ENCODE peak calls at places on chromosomes 16 and 17, in nine cellular contexts. One of them, this sample, is unnamed.

GRCh38 chr16:3642397-3643094 is 11.9 kb upstream of the DNASE1 start:
- DNase-seq in NB4: no peak
- DNase-seq in AG10803: no peak
- DNase-seq in kidney: no peak
- DNase-seq in bronchial epithelial cell: peak
- DNase-seq in IMR-90: no peak
- DNase-seq in cardiac muscle cell: peak
- DNase-seq in AG04449: no peak
- DNase-seq in fibroblast of lung: peak
- DNase-seq in this sample: peak

GRCh38 chr17:34006126-34006525 is 249.0 kb upstream of the CCL2 start:
- DNase-seq in fibroblast of lung: no peak
- DNase-seq in kidney: no peak
- DNase-seq in AG04449: no peak
- DNase-seq in NB4: no peak
- DNase-seq in AG10803: no peak
- DNase-seq in cardiac muscle cell: no peak
- DNase-seq in IMR-90: no peak
- DNase-seq in bronchial epithelial cell: no peak
- DNase-seq in this sample: no peak

GRCh38 chr17:75088902-75089417 is 1.2 kb downstream of the SLC16A5 start:
- DNase-seq in AG04449: no peak
- DNase-seq in cardiac muscle cell: no peak
- DNase-seq in kidney: no peak
- DNase-seq in IMR-90: no peak
- DNase-seq in AG10803: peak
- DNase-seq in fibroblast of lung: peak
- DNase-seq in bronchial epithelial cell: peak
- DNase-seq in NB4: peak
- DNase-seq in this sample: no peak

GRCh38 chr16:84340305-84341040 is 27.9 kb upstream of the ATP2C2 start:
- DNase-seq in bronchial epithelial cell: peak
- DNase-seq in cardiac muscle cell: peak
- DNase-seq in kidney: no peak
- DNase-seq in NB4: peak
- DNase-seq in fibroblast of lung: no peak
- DNase-seq in AG10803: no peak
- DNase-seq in IMR-90: no peak
- DNase-seq in AG04449: no peak
- DNase-seq in this sample: peak

GRCh38 chr17:3890893-3891219 is 2.0 kb downstream of the CAMKK1 start:
- DNase-seq in IMR-90: no peak
- DNase-seq in kidney: no peak
- DNase-seq in AG04449: no peak
- DNase-seq in bronchial epithelial cell: no peak
- DNase-seq in AG10803: no peak
- DNase-seq in fibroblast of lung: no peak
- DNase-seq in cardiac muscle cell: no peak
- DNase-seq in NB4: no peak
- DNase-seq in this sample: no peak

GRCh38 chr17:21286066-21286770 is 1.7 kb downstream of the MAP2K3 start:
- DNase-seq in cardiac muscle cell: peak
- DNase-seq in IMR-90: peak
- DNase-seq in kidney: peak
- DNase-seq in AG10803: peak
- DNase-seq in NB4: peak
- DNase-seq in fibroblast of lung: peak
- DNase-seq in bronchial epithelial cell: peak
- DNase-seq in AG04449: peak
- DNase-seq in this sample: peak

GRCh38 chr17:29573558-29573870 is 5.0 kb downstream of the TP53I13 start:
- DNase-seq in kidney: peak
- DNase-seq in NB4: no peak
- DNase-seq in AG04449: no peak
- DNase-seq in bronchial epithelial cell: no peak
- DNase-seq in cardiac muscle cell: no peak
- DNase-seq in AG10803: no peak
- DNase-seq in IMR-90: no peak
- DNase-seq in fibroblast of lung: no peak
- DNase-seq in this sample: no peak

GRCh38 chr17:77745702-77746101 is 212.8 kb upstream of the TNRC6C start:
- DNase-seq in IMR-90: no peak
- DNase-seq in AG10803: no peak
- DNase-seq in cardiac muscle cell: no peak
- DNase-seq in AG04449: no peak
- DNase-seq in bronchial epithelial cell: no peak
- DNase-seq in fibroblast of lung: no peak
- DNase-seq in NB4: no peak
- DNase-seq in kidney: no peak
- DNase-seq in this sample: no peak

GRCh38 chr16:67237396-67238277 is 9.6 kb downstream of the FHOD1 start:
- DNase-seq in bronchial epithelial cell: no peak
- DNase-seq in fibroblast of lung: no peak
- DNase-seq in IMR-90: no peak
- DNase-seq in AG10803: no peak
- DNase-seq in cardiac muscle cell: no peak
- DNase-seq in kidney: peak
- DNase-seq in AG04449: no peak
- DNase-seq in NB4: no peak
- DNase-seq in this sample: no peak

GRCh38 chr17:42049834-42050359 is 504 bp downstream of the C17orf113 start:
- DNase-seq in fibroblast of lung: no peak
- DNase-seq in NB4: no peak
- DNase-seq in kidney: no peak
- DNase-seq in AG10803: no peak
- DNase-seq in AG04449: no peak
- DNase-seq in bronchial epithelial cell: no peak
- DNase-seq in cardiac muscle cell: no peak
- DNase-seq in IMR-90: no peak
- DNase-seq in this sample: no peak

GRCh38 chr17:75031972-75032895 is 14.5 kb downstream of the ATP5PD start:
- DNase-seq in IMR-90: peak
- DNase-seq in bronchial epithelial cell: peak
- DNase-seq in NB4: peak
- DNase-seq in fibroblast of lung: peak
- DNase-seq in AG04449: no peak
- DNase-seq in AG10803: peak
- DNase-seq in cardiac muscle cell: peak
- DNase-seq in kidney: peak
- DNase-seq in this sample: peak

GRCh38 chr17:36937001-36937960 is at the start of gene LHX1:
- DNase-seq in cardiac muscle cell: no peak
- DNase-seq in IMR-90: no peak
- DNase-seq in AG04449: no peak
- DNase-seq in fibroblast of lung: no peak
- DNase-seq in AG10803: no peak
- DNase-seq in bronchial epithelial cell: no peak
- DNase-seq in NB4: peak
- DNase-seq in kidney: no peak
- DNase-seq in this sample: no peak

GRCh38 chr16:87046235-87046634 is 271.0 kb downstream of the C16orf95 start:
- DNase-seq in AG04449: no peak
- DNase-seq in fibroblast of lung: no peak
- DNase-seq in kidney: no peak
- DNase-seq in AG10803: no peak
- DNase-seq in IMR-90: no peak
- DNase-seq in NB4: no peak
- DNase-seq in cardiac muscle cell: no peak
- DNase-seq in bronchial epithelial cell: no peak
- DNase-seq in this sample: no peak

GRCh38 chr17:17109896-17110295 is 67.6 kb downstream of the MPRIP start:
- DNase-seq in kidney: peak
- DNase-seq in cardiac muscle cell: no peak
- DNase-seq in NB4: no peak
- DNase-seq in AG10803: no peak
- DNase-seq in IMR-90: no peak
- DNase-seq in bronchial epithelial cell: peak
- DNase-seq in fibroblast of lung: no peak
- DNase-seq in AG04449: no peak
- DNase-seq in this sample: no peak

GRCh38 chr17:80850817-80851216 is 140.8 kb upstream of the CHMP6 start:
- DNase-seq in AG10803: no peak
- DNase-seq in IMR-90: peak
- DNase-seq in bronchial epithelial cell: peak
- DNase-seq in fibroblast of lung: peak
- DNase-seq in NB4: no peak
- DNase-seq in AG04449: no peak
- DNase-seq in kidney: no peak
- DNase-seq in cardiac muscle cell: no peak
- DNase-seq in this sample: no peak

DNA sequence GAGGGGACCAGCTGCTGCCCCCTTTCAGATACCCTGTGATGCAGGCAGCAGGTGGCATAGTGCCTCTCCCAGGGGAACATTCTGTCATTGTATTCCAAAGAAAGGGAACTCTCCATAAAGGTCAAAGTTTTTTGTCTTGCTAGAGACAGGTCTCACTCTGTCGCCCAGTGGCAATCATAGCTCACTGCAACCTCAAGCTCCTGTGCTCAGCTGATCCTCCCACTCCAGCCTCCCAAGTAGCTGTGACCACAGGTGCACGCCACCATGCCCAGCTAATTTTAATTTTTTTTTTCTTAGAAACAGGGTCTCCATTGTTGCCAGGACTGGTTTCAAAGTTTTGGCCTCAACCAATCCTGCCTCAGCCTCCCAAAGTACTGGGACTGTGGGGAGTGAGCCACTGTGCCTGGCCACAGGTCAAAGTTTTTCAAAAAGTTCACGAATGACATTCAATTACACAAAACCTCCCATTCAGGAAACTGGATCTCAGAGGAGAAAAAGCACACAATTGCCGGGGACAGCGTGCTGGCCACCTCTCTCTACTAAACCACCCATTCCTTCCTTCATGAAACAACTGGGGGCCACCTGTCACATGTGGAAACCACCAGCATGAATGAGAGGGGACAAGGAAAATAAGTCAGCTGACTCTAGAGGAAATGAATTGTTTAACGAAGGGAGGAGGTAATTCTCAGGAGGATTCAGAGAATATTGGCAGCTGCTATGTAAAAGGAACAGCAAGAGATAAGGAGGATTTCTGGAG is 80.0 kb downstream of the MARCHF10 start:
- DNase-seq in bronchial epithelial cell: no peak
- DNase-seq in AG10803: no peak
- DNase-seq in cardiac muscle cell: no peak
- DNase-seq in NB4: peak
- DNase-seq in kidney: no peak
- DNase-seq in IMR-90: no peak
- DNase-seq in AG04449: no peak
- DNase-seq in fibroblast of lung: no peak
- DNase-seq in this sample: no peak
- TF ChIP-seq CTCF in bronchial epithelial cell: no peak
- TF ChIP-seq CTCF in AG10803: no peak
- TF ChIP-seq CTCF in cardiac muscle cell: no peak
- TF ChIP-seq CTCF in NB4: no peak
- TF ChIP-seq CTCF in kidney: no peak
- TF ChIP-seq CTCF in IMR-90: no peak
- TF ChIP-seq CTCF in AG04449: no peak
- TF ChIP-seq CTCF in fibroblast of lung: no peak
- TF ChIP-seq CTCF in this sample: no peak

GRCh38 chr16:1708083-1708767 is 2.2 kb downstream of the MAPK8IP3 start:
- DNase-seq in IMR-90: no peak
- DNase-seq in AG04449: no peak
- DNase-seq in fibroblast of lung: peak
- DNase-seq in cardiac muscle cell: no peak
- DNase-seq in NB4: no peak
- DNase-seq in kidney: no peak
- DNase-seq in AG10803: no peak
- DNase-seq in bronchial epithelial cell: no peak
- DNase-seq in this sample: no peak
- H3K4me3 ChIP-seq in IMR-90: no peak
- H3K4me3 ChIP-seq in AG04449: peak
- H3K4me3 ChIP-seq in fibroblast of lung: peak
- H3K4me3 ChIP-seq in cardiac muscle cell: no peak
- H3K4me3 ChIP-seq in NB4: no peak
- H3K4me3 ChIP-seq in kidney: no peak
- H3K4me3 ChIP-seq in AG10803: peak
- H3K4me3 ChIP-seq in bronchial epithelial cell: no peak
- H3K4me3 ChIP-seq in this sample: peak

GRCh38 chr16:85358704-85359146 is 246.5 kb upstream of the CIBAR2 start:
- DNase-seq in NB4: no peak
- DNase-seq in AG04449: no peak
- DNase-seq in IMR-90: no peak
- DNase-seq in fibroblast of lung: no peak
- DNase-seq in cardiac muscle cell: no peak
- DNase-seq in bronchial epithelial cell: no peak
- DNase-seq in kidney: no peak
- DNase-seq in AG10803: no peak
- DNase-seq in this sample: peak

GRCh38 chr16:85360323-85361277 is 248.3 kb upstream of the CIBAR2 start:
- DNase-seq in NB4: no peak
- DNase-seq in cardiac muscle cell: no peak
- DNase-seq in AG10803: no peak
- DNase-seq in fibroblast of lung: no peak
- DNase-seq in AG04449: no peak
- DNase-seq in kidney: no peak
- DNase-seq in bronchial epithelial cell: peak
- DNase-seq in IMR-90: no peak
- DNase-seq in this sample: peak

GRCh38 chr16:85357924-85358505 is 245.7 kb upstream of the CIBAR2 start:
- DNase-seq in cardiac muscle cell: no peak
- DNase-seq in kidney: no peak
- DNase-seq in AG10803: no peak
- DNase-seq in AG04449: no peak
- DNase-seq in IMR-90: no peak
- DNase-seq in bronchial epithelial cell: no peak
- DNase-seq in NB4: no peak
- DNase-seq in fibroblast of lung: no peak
- DNase-seq in this sample: no peak

GRCh38 chr16:85357323-85357722 is 245.1 kb upstream of the CIBAR2 start:
- DNase-seq in AG04449: no peak
- DNase-seq in NB4: no peak
- DNase-seq in AG10803: no peak
- DNase-seq in cardiac muscle cell: no peak
- DNase-seq in bronchial epithelial cell: no peak
- DNase-seq in IMR-90: no peak
- DNase-seq in fibroblast of lung: no peak
- DNase-seq in kidney: no peak
- DNase-seq in this sample: no peak

GRCh38 chr16:85359147-85359822 is 247.0 kb upstream of the CIBAR2 start:
- DNase-seq in AG04449: no peak
- DNase-seq in AG10803: peak
- DNase-seq in IMR-90: peak
- DNase-seq in bronchial epithelial cell: peak
- DNase-seq in NB4: peak
- DNase-seq in cardiac muscle cell: peak
- DNase-seq in kidney: no peak
- DNase-seq in fibroblast of lung: peak
- DNase-seq in this sample: peak
- TF ChIP-seq CTCF in AG04449: no peak
- TF ChIP-seq CTCF in AG10803: no peak
- TF ChIP-seq CTCF in IMR-90: no peak
- TF ChIP-seq CTCF in bronchial epithelial cell: no peak
- TF ChIP-seq CTCF in NB4: no peak
- TF ChIP-seq CTCF in cardiac muscle cell: no peak
- TF ChIP-seq CTCF in kidney: no peak
- TF ChIP-seq CTCF in fibroblast of lung: no peak
- TF ChIP-seq CTCF in this sample: peak

DNA sequence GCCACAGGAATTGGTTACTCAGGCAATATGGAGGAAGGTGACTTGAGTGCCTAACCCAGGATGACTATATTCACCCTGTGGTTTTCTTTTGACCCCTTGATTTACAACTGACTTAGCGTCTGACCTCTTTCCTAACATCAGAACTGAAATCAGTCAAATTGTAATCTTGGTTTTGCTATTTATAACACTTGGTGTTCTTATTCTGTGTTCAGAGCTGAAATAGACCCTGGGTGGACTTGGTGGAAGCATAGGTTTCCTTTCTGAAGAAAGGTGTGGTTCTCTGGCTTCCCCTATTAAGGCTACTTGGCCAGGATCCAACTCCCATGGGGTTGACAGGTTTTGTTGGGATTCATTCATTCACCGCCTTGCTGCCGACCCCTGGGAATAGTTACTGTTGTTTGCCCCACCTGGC is 80.8 kb downstream of the CLEC16A start:
- DNase-seq in NB4: no peak
- DNase-seq in kidney: no peak
- DNase-seq in bronchial epithelial cell: no peak
- DNase-seq in IMR-90: no peak
- DNase-seq in AG04449: no peak
- DNase-seq in fibroblast of lung: no peak
- DNase-seq in AG10803: no peak
- DNase-seq in cardiac muscle cell: no peak
- DNase-seq in this sample: peak
- H3K4me3 ChIP-seq in NB4: no peak
- H3K4me3 ChIP-seq in kidney: no peak
- H3K4me3 ChIP-seq in bronchial epithelial cell: no peak
- H3K4me3 ChIP-seq in IMR-90: no peak
- H3K4me3 ChIP-seq in AG04449: no peak
- H3K4me3 ChIP-seq in fibroblast of lung: no peak
- H3K4me3 ChIP-seq in AG10803: no peak
- H3K4me3 ChIP-seq in cardiac muscle cell: no peak
- H3K4me3 ChIP-seq in this sample: no peak